ENCODE peak calls at places on chromosome 2, in eight cellular contexts. A is pons, N is ureter, G is pancreas, L is mucosa of gallbladder, M is activated gamma-delta T cell treated with Interleukin-2 at 50 U/mL for 16 hours, F is spleen, B is amniotic epithelial cell. E is an unnamed sample.

GRCh38 chr2:1685957-1686783 is 58.1 kb downstream of the PXDN start:
- DNase-seq in M (no peak), G (no peak), N (no peak), L (no peak), B (no peak), A (no peak), F (no peak), E (no peak)

GRCh38 chr2:12684471-12684936 is 32.2 kb upstream of the TRIB2 start:
- DNase-seq in N (no peak), L (peak), M (no peak), F (no peak), A (no peak), B (peak), G (no peak), E (no peak)

GRCh38 chr2:125516496-125517109 is 1139.4 kb upstream of the GYPC start:
- DNase-seq in M (no peak), N (no peak), F (no peak), B (peak), L (no peak), G (no peak), A (no peak), E (no peak)

GRCh38 chr2:173568054-173568453 is 213.4 kb downstream of the CDCA7 start:
- DNase-seq in B (no peak), N (no peak), G (no peak), M (no peak), F (no peak), A (no peak), L (no peak), E (peak)

GRCh38 chr2:230908595-230909191 is 16.3 kb downstream of the GPR55 start:
- DNase-seq in G (no peak), B (peak), L (no peak), M (no peak), F (peak), N (no peak), A (no peak), E (peak)

GRCh38 chr2:200050921-200051620 is 95.7 kb downstream of the MAIP1 start:
- DNase-seq in A (no peak), F (no peak), N (no peak), B (no peak), G (peak), L (peak), M (no peak), E (no peak)

GRCh38 chr2:189022002-189022401 is 47.8 kb downstream of the COL3A1 start:
- DNase-seq in B (peak), A (peak), M (no peak), G (no peak), N (no peak), F (no peak), L (no peak), E (no peak)

GRCh38 chr2:173752152-173752551 is 213.0 kb downstream of the SP3 start:
- DNase-seq in M (no peak), B (peak), F (no peak), N (no peak), A (no peak), G (no peak), L (no peak), E (no peak)

GRCh38 chr2:182970486-182970885 is 67.8 kb downstream of the NCKAP1 start:
- DNase-seq in B (no peak), N (no peak), F (no peak), G (no peak), L (no peak), M (no peak), A (no peak), E (no peak)

GRCh38 chr2:181991171-181991885 is 5.7 kb downstream of the PPP1R1C start:
- DNase-seq in G (no peak), F (no peak), B (no peak), L (no peak), A (peak), N (no peak), M (no peak), E (no peak)

GRCh38 chr2:156486175-156486574 is 50.0 kb downstream of the GPD2 start:
- DNase-seq in G (no peak), F (no peak), N (no peak), A (no peak), L (no peak), B (peak), M (no peak), E (no peak)

GRCh38 chr2:42338567-42339190 is 22.3 kb downstream of the COX7A2L start:
- DNase-seq in N (no peak), F (no peak), B (no peak), M (no peak), L (no peak), A (no peak), G (no peak), E (no peak)

GRCh38 chr2:127721978-127722355 is 20.7 kb downstream of the SFT2D3 start:
- DNase-seq in L (no peak), M (no peak), N (no peak), B (peak), G (no peak), A (no peak), F (no peak), E (no peak)

GRCh38 chr2:174683392-174683759 is 80.9 kb downstream of the CHRNA1 start:
- DNase-seq in G (no peak), L (no peak), M (no peak), B (peak), A (peak), N (no peak), F (no peak), E (no peak)

GRCh38 chr2:23418490-23418911 is 33.5 kb downstream of the KLHL29 start:
- DNase-seq in B (peak), G (no peak), M (no peak), N (no peak), F (peak), L (no peak), A (no peak), E (no peak)

GRCh38 chr2:203880557-203881125 is 13.1 kb downstream of the CTLA4 start:
- DNase-seq in L (no peak), G (no peak), M (no peak), A (peak), N (no peak), F (no peak), B (no peak), E (no peak)

GRCh38 chr2:229901819-229902218 is 20.0 kb downstream of the TRIP12 start:
- DNase-seq in G (no peak), F (no peak), A (peak), B (peak), N (no peak), M (no peak), L (peak), E (no peak)

GRCh38 chr2:239256297-239256696 is 144.5 kb downstream of the HDAC4 start:
- DNase-seq in F (peak), M (no peak), A (no peak), G (no peak), L (no peak), B (no peak), N (no peak), E (no peak)

GRCh38 chr2:1251520-1251919 is 161.7 kb upstream of the TPO start:
- DNase-seq in M (no peak), F (no peak), B (no peak), N (no peak), L (no peak), G (no peak), A (no peak), E (no peak)

GRCh38 chr2:231632559-231633142 is 40.0 kb downstream of the TEX44 start:
- DNase-seq in M (no peak), G (no peak), L (no peak), N (no peak), B (peak), A (no peak), F (no peak), E (no peak)

GRCh38 chr2:10788855-10789254 is 23.7 kb downstream of the PDIA6 start:
- DNase-seq in G (no peak), B (no peak), F (no peak), A (no peak), L (no peak), M (no peak), N (no peak), E (no peak)

GRCh38 chr2:150076281-150076680 is 411.2 kb downstream of the RND3 start:
- DNase-seq in M (no peak), B (peak), N (no peak), A (no peak), G (no peak), L (no peak), F (no peak), E (no peak)

GRCh38 chr2:207617011-207617671 is 8.1 kb downstream of the METTL21A start:
- DNase-seq in M (no peak), N (no peak), L (no peak), F (no peak), B (peak), A (no peak), G (no peak), E (no peak)

GRCh38 chr2:30149513-30149912 is 2.7 kb downstream of the YPEL5 start:
- DNase-seq in B (peak), M (no peak), F (no peak), G (no peak), L (no peak), N (no peak), A (no peak), E (no peak)

GRCh38 chr2:205543937-205544702 is 138.2 kb upstream of the NRP2 start:
- DNase-seq in N (no peak), L (no peak), F (no peak), M (no peak), B (no peak), G (no peak), A (no peak), E (no peak)

GRCh38 chr2:48613211-48613610 is 4.4 kb upstream of the GTF2A1L start:
- DNase-seq in B (no peak), N (no peak), M (no peak), F (no peak), A (no peak), L (no peak), G (no peak), E (no peak)

GRCh38 chr2:65710356-65710755 is 278.0 kb upstream of the SPRED2 start:
- DNase-seq in L (no peak), B (no peak), G (no peak), M (no peak), F (no peak), N (no peak), A (no peak), E (no peak)

GRCh38 chr2:170813611-170814550 is 2.8 kb upstream of the GAD1 start:
- DNase-seq in A (no peak), B (peak), F (no peak), M (no peak), G (no peak), L (peak), N (no peak), E (no peak)

GRCh38 chr2:117698819-117699218 is 115.7 kb upstream of the DDX18 start:
- DNase-seq in N (no peak), M (no peak), A (no peak), B (no peak), G (no peak), L (no peak), F (no peak), E (no peak)

GRCh38 chr2:176174382-176174834 is 14.1 kb upstream of the HOXD1 start:
- DNase-seq in L (no peak), F (no peak), A (peak), B (no peak), G (no peak), N (no peak), M (no peak), E (no peak)

GRCh38 chr2:9097239-9097638 is 93.8 kb upstream of the MBOAT2 start:
- DNase-seq in L (no peak), G (no peak), B (no peak), N (no peak), M (no peak), F (no peak), A (no peak), E (no peak)

GRCh38 chr2:138373993-138374408 is 127.6 kb upstream of the SPOPL start:
- DNase-seq in A (peak), L (no peak), B (peak), G (peak), F (no peak), M (no peak), N (no peak), E (no peak)

GRCh38 chr2:147531299-147531698 is 313.5 kb upstream of the ACVR2A start:
- DNase-seq in L (no peak), A (no peak), N (no peak), B (no peak), M (no peak), G (no peak), F (no peak), E (no peak)

E was measured in aorta.